ENCODE peak calls at places on chromosomes 4 and X, in six cellular contexts. D, G, M, U, H and P are unnamed samples.

GRCh38 chrX:104156630-104157529 is at the start of gene SLC25A53:
- DNase-seq in D (peak), G (peak), M (peak), U (peak), H (peak), P (peak)

GRCh38 chr4:106494066-106494465 is 125.5 kb upstream of the GIMD1 start:
- DNase-seq in D (peak), G (peak), M (no peak), U (no peak), H (no peak), P (no peak)

GRCh38 chr4:99087887-99088484 is 602 bp downstream of the ADH5 start:
- DNase-seq in D (peak), G (peak), M (no peak), U (peak), H (no peak), P (peak)

GRCh38 chr4:173917255-173917960 is 366.1 kb downstream of the FBXO8 start:
- DNase-seq in D (peak), G (peak), M (no peak), U (peak), H (no peak), P (no peak)

GRCh38 chr4:173334891-173335754 is 965 bp upstream of the HMGB2 start:
- DNase-seq in D (peak), G (peak), M (peak), U (peak), H (peak), P (peak)

GRCh38 chr4:785332-786073 is 40.4 kb downstream of the CPLX1 start:
- DNase-seq in D (no peak), G (no peak), M (no peak), U (no peak), H (no peak), P (no peak)

GRCh38 chr4:145760961-145761929 is 81.3 kb downstream of the C4orf51 start:
- DNase-seq in D (no peak), G (no peak), M (no peak), U (no peak), H (no peak), P (no peak)

GRCh38 chrX:8147216-8147615 is 23.9 kb downstream of the VCX2 start:
- DNase-seq in D (no peak), G (peak), M (peak), U (no peak), H (no peak), P (no peak)

GRCh38 chrX:106726485-106727437 is at the start of gene RNF128:
- DNase-seq in D (peak), G (peak), M (no peak), U (peak), H (peak), P (peak)

GRCh38 chr4:150135134-150135773 is 57.0 kb downstream of the DCLK2 start:
- DNase-seq in D (peak), G (no peak), M (no peak), U (no peak), H (no peak), P (no peak)

GRCh38 chr4:12399781-12400180 is 971.1 kb upstream of the HS3ST1 start:
- DNase-seq in D (no peak), G (peak), M (no peak), U (no peak), H (no peak), P (no peak)

GRCh38 chrX:119690921-119691716 is 1.8 kb downstream of the SEPTIN6 start:
- DNase-seq in D (peak), G (peak), M (no peak), U (peak), H (no peak), P (peak)

GRCh38 chr4:97670703-97671269 is 472.5 kb downstream of the STPG2 start:
- DNase-seq in D (no peak), G (no peak), M (no peak), U (no peak), H (no peak), P (no peak)

GRCh38 chr4:187103351-187103750 is 379.7 kb upstream of the FAT1 start:
- DNase-seq in D (no peak), G (no peak), M (no peak), U (no peak), H (no peak), P (no peak)

GRCh38 chr4:150656882-150657281 is 74.9 kb downstream of the MAB21L2 start:
- DNase-seq in D (no peak), G (no peak), M (no peak), U (no peak), H (no peak), P (no peak)

GRCh38 chr4:186067757-186068385 is 1.1 kb upstream of the TLR3 start:
- DNase-seq in D (peak), G (peak), M (no peak), U (peak), H (peak), P (peak)

GRCh38 chrX:72312311-72312940 is 6.7 kb upstream of the CITED1 start:
- DNase-seq in D (no peak), G (no peak), M (no peak), U (no peak), H (no peak), P (no peak)

GRCh38 chr4:110636677-110637407 is 14.0 kb upstream of the PITX2 start:
- DNase-seq in D (peak), G (peak), M (peak), U (peak), H (peak), P (no peak)

DNA sequence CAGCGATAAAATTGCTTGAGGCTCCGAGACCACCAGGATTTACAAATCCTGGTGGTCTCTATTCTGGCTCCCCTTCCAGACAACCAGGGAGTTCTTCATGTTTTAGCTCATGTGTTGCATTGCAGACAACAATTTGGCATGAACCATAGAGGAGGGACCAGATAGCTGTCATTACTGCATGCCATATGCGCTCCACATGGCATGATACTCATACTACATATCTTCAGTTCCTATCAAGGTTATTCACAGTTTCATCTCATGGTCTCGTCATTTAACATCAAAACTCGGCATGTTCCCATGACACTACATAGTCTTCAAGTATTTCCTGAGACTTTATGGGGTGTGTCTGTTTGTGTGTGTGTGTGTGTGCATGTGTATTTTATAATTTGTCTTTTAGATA is 220.3 kb downstream of the OR13H1 start:
- DNase-seq in D (no peak), G (no peak), M (no peak), U (no peak), H (no peak), P (no peak)
- H3K4me3 ChIP-seq in D (peak), G (no peak), M (no peak), U (no peak), H (no peak), P (no peak)

GRCh38 chrX:145613894-145614293 is 203.7 kb upstream of the SLITRK2 start:
- DNase-seq in D (no peak), G (no peak), M (no peak), U (no peak), H (no peak), P (no peak)
- H2BK5ac ChIP-seq in D (no peak), G (no peak), M (no peak), U (no peak), H (no peak), P (no peak)

GRCh38 chrX:96372313-96373046 is 312.2 kb upstream of the DIAPH2 start:
- DNase-seq in D (peak), G (peak), M (peak), U (peak), H (no peak), P (peak)
- H3K4me3 ChIP-seq in D (no peak), G (no peak), M (no peak), U (no peak), H (no peak), P (no peak)

DNA sequence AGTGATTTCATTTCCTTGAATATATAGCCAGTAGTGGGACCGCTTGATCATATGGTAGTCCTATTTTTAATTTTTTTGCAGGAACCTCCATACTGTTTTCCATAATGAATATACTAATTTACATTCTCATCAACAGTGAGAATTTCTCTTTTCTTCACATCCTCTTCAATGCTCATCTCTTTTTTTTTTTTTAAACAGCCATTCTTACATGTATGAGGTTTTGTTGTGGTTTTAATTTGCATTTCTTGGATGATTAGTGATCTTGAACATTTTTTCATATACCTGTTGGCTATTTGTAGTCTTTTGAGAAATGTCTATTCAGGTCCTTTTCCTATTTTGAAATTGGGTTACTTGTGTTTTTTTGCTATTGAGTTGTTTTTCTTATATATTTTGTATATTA is 67.0 kb downstream of the RAPGEF2 start:
- DNase-seq in D (no peak), G (no peak), M (no peak), U (no peak), H (no peak), P (no peak)
- H2BK5ac ChIP-seq in D (no peak), G (no peak), M (no peak), U (no peak), H (no peak), P (no peak)